ENCODE peak calls at places on chromosome 5, in eight cellular contexts. E, K, F, Q, M, U, S and L are unnamed samples.

GRCh38 chr5:59583151-59583809 is 310.2 kb downstream of the PDE4D start:
- DNase-seq in E (no peak), K (no peak), F (no peak), Q (no peak), M (no peak), U (no peak), S (no peak), L (no peak)

GRCh38 chr5:126449751-126450271 is 26.6 kb downstream of the GRAMD2B start:
- DNase-seq in E (peak; percentile 99), K (no peak), F (no peak), Q (no peak), M (peak; percentile 60), U (peak; percentile 41), S (no peak), L (peak; percentile 95)

GRCh38 chr5:122153230-122153629 is 23.9 kb downstream of the ZNF474 start:
- DNase-seq in E (peak; percentile 76), K (no peak), F (no peak), Q (no peak), M (no peak), U (no peak), S (no peak), L (no peak)

GRCh38 chr5:4643190-4643589 is 496.9 kb upstream of the ADAMTS16 start:
- DNase-seq in E (no peak), K (no peak), F (no peak), Q (no peak), M (no peak), U (no peak), S (no peak), L (no peak)

GRCh38 chr5:170886210-170886894 is 24.5 kb downstream of the RANBP17 start:
- DNase-seq in E (no peak), K (no peak), F (no peak), Q (no peak), M (no peak), U (no peak), S (no peak), L (no peak)

GRCh38 chr5:141681695-141682641 is at the start of gene ARAP3:
- DNase-seq in E (peak; percentile 75), K (peak; percentile 87), F (peak; percentile 38), Q (peak; percentile 88), M (no peak), U (peak; percentile 35), S (peak; percentile 96), L (peak; percentile 68)

GRCh38 chr5:38796000-38796738 is 49.6 kb upstream of the OSMR start:
- DNase-seq in E (no peak), K (no peak), F (no peak), Q (no peak), M (no peak), U (no peak), S (no peak), L (no peak)

GRCh38 chr5:5523066-5523505 is 100.6 kb downstream of the ICE1 start:
- DNase-seq in E (no peak), K (no peak), F (no peak), Q (no peak), M (peak; percentile 43), U (no peak), S (no peak), L (no peak)

GRCh38 chr5:82159014-82159413 is 119.1 kb downstream of the RPS23 start:
- DNase-seq in E (peak; percentile 89), K (no peak), F (no peak), Q (no peak), M (no peak), U (no peak), S (no peak), L (peak; percentile 86)

GRCh38 chr5:123429993-123430392 is 6.8 kb upstream of the CEP120 start:
- DNase-seq in E (peak; percentile 98), K (no peak), F (no peak), Q (no peak), M (peak; percentile 11), U (no peak), S (no peak), L (peak; percentile 97)

GRCh38 chr5:141889282-141889871 is 11.2 kb upstream of the PCDH1 start:
- DNase-seq in E (no peak), K (no peak), F (no peak), Q (no peak), M (peak; percentile 60), U (no peak), S (no peak), L (no peak)

DNA sequence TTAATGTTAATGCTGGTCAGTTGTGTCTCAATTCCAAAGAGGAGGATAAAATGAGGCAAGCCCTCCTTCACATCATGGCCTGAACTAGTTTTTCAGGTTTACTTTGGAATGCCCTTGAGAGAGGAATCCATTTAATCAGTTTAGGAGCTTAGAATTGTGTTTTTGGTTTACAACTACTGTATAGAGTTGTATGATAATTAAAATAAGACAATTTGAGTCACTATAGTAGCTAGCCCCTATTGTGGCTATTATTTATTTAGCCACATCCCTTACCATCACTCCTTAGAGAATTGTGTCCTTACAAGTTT is 107.8 kb upstream of the PRLR start:
- DNase-seq in E (no peak), K (no peak), F (no peak), Q (no peak), M (no peak), U (no peak), S (no peak), L (no peak)
- H3K27me3 ChIP-seq in E (no peaks in the 10 kb centered on the region), K (no peaks in the 10 kb centered on the region), F (no peaks in the 10 kb centered on the region), Q (no peaks in the 10 kb centered on the region), M (no peaks in the 10 kb centered on the region), U (no peaks in the 10 kb centered on the region), S (no peaks in the 10 kb centered on the region), L (no peaks in the 10 kb centered on the region)

GRCh38 chr5:76717222-76718083 is 1.5 kb downstream of the F2R start:
- DNase-seq in E (no peak), K (no peak), F (no peak), Q (no peak), M (peak; percentile 12), U (no peak), S (no peak), L (no peak)
- H3K27me3 ChIP-seq in E (no peaks in the 10 kb centered on the region), K (no peaks in the 10 kb centered on the region), F (peaks cover 2% of the 10 kb centered on the region), Q (peaks cover 5% of the 10 kb centered on the region), M (no peaks in the 10 kb centered on the region), U (peaks cover 18% of the 10 kb centered on the region), S (peaks cover 10% of the 10 kb centered on the region), L (no peaks in the 10 kb centered on the region)

GRCh38 chr5:72129730-72130129 is 22.5 kb downstream of the MAP1B start:
- DNase-seq in E (no peak), K (no peak), F (no peak), Q (no peak), M (no peak), U (no peak), S (no peak), L (no peak)

GRCh38 chr5:72125271-72125670 is 18.0 kb downstream of the MAP1B start:
- DNase-seq in E (no peak), K (no peak), F (no peak), Q (no peak), M (no peak), U (no peak), S (no peak), L (no peak)

GRCh38 chr5:72125931-72126620 is 18.8 kb downstream of the MAP1B start:
- DNase-seq in E (peak; percentile 75), K (no peak), F (no peak), Q (no peak), M (no peak), U (no peak), S (no peak), L (peak; percentile 40)

GRCh38 chr5:72123764-72124163 is 16.5 kb downstream of the MAP1B start:
- DNase-seq in E (no peak), K (no peak), F (no peak), Q (no peak), M (no peak), U (no peak), S (no peak), L (no peak)

DNA sequence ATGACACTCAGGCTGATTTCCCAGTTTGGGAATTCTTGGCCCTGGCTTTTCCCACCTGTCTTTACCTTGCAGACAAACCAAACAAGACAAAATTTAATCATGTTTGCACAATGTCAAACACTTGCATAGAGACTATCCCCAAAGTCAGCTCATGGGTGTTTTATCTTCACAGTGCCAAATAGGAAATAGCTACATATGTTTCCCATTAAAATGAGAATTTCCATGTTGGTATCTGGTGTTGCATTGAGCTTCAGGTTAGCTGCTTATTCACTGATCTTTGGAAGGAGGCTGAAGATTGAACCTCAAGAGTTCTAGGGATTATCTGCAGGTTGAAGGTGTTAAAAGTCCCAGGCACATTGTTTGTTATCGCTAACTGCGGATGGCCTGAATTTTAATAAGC is 19.5 kb downstream of the MAP1B start:
- DNase-seq in E (no peak), K (no peak), F (no peak), Q (no peak), M (no peak), U (no peak), S (no peak), L (no peak)
- H3K27me3 ChIP-seq in E (peaks cover 2% of the 10 kb centered on the region), K (no peaks in the 10 kb centered on the region), F (no peaks in the 10 kb centered on the region), Q (no peaks in the 10 kb centered on the region), M (no peaks in the 10 kb centered on the region), U (peaks cover 12% of the 10 kb centered on the region), S (no peaks in the 10 kb centered on the region), L (no peaks in the 10 kb centered on the region)

GRCh38 chr5:42923710-42924109 is 112.0 kb upstream of the SELENOP start:
- DNase-seq in E (no peak), K (no peak), F (no peak), Q (no peak), M (no peak), U (no peak), S (no peak), L (no peak)
- H3K27me3 ChIP-seq in E (no peaks in the 10 kb centered on the region), K (peaks cover 9% of the 10 kb centered on the region), F (no peaks in the 10 kb centered on the region), Q (no peaks in the 10 kb centered on the region), M (no peaks in the 10 kb centered on the region), U (no peaks in the 10 kb centered on the region), S (no peaks in the 10 kb centered on the region), L (peaks cover 7% of the 10 kb centered on the region)

GRCh38 chr5:134968055-134968454 is 348 bp downstream of the CATSPER3 start:
- DNase-seq in E (peak; percentile 46), K (no peak), F (no peak), Q (no peak), M (no peak), U (no peak), S (no peak), L (peak; percentile 17)

GRCh38 chr5:134965271-134965825 is 2.4 kb upstream of the CATSPER3 start:
- DNase-seq in E (no peak), K (no peak), F (no peak), Q (no peak), M (no peak), U (no peak), S (no peak), L (no peak)

GRCh38 chr5:134964359-134965270 is 3.1 kb upstream of the CATSPER3 start:
- DNase-seq in E (no peak), K (no peak), F (no peak), Q (no peak), M (no peak), U (no peak), S (no peak), L (no peak)

GRCh38 chr5:134967607-134968006 is at the start of gene CATSPER3:
- DNase-seq in E (no peak), K (no peak), F (no peak), Q (no peak), M (no peak), U (no peak), S (no peak), L (no peak)

GRCh38 chr5:134969166-134969565 is 1.5 kb downstream of the CATSPER3 start:
- DNase-seq in E (no peak), K (no peak), F (no peak), Q (no peak), M (no peak), U (no peak), S (no peak), L (no peak)
- H3K27me3 ChIP-seq in E (no peaks in the 10 kb centered on the region), K (no peaks in the 10 kb centered on the region), F (no peaks in the 10 kb centered on the region), Q (no peaks in the 10 kb centered on the region), M (no peaks in the 10 kb centered on the region), U (no peaks in the 10 kb centered on the region), S (no peaks in the 10 kb centered on the region), L (no peaks in the 10 kb centered on the region)